ENCODE peak calls at places on chromosomes 13 and 19, in seven cellular contexts. I is B cell, V is RWPE1, R is Calu3, T is A549, X is suprapubic skin, D is epithelial cell of esophagus. U is an unnamed sample.

GRCh38 chr13:32222046-32222676 is 93.0 kb downstream of the ZAR1L start:
- DNase-seq in I (no peak), V (no peak), R (no peak), T (no peak), X (no peak), D (no peak), U (no peak)

GRCh38 chr13:90732049-90732448 is 615.4 kb upstream of the MIR17HG start:
- DNase-seq in I (no peak), V (no peak), R (no peak), T (peak), X (no peak), D (peak), U (no peak)

GRCh38 chr19:3483226-3483628 is at the start of gene SMIM44:
- DNase-seq in I (no peak), V (no peak), R (no peak), T (no peak), X (no peak), D (no peak), U (no peak)

GRCh38 chr19:2487780-2488330 is 11.9 kb downstream of the GADD45B start:
- DNase-seq in I (no peak), V (no peak), R (no peak), T (no peak), X (no peak), D (no peak), U (no peak)

GRCh38 chr19:531753-532571 is at the start of gene CDC34:
- DNase-seq in I (no peak), V (no peak), R (no peak), T (no peak), X (no peak), D (no peak), U (peak)

GRCh38 chr13:25688524-25688923 is 316.8 kb downstream of the ATP8A2 start:
- DNase-seq in I (no peak), V (no peak), R (no peak), T (no peak), X (no peak), D (no peak), U (no peak)

GRCh38 chr19:33446156-33446917 is 72.8 kb downstream of the CEBPG start:
- DNase-seq in I (no peak), V (no peak), R (no peak), T (no peak), X (peak), D (peak), U (no peak)

GRCh38 chr19:35170359-35171061 is 16.0 kb downstream of the FXYD5 start:
- DNase-seq in I (no peak), V (no peak), R (no peak), T (no peak), X (no peak), D (no peak), U (no peak)

GRCh38 chr13:28047784-28048388 is 52.5 kb downstream of the FLT3 start:
- DNase-seq in I (peak), V (peak), R (no peak), T (peak), X (no peak), D (peak), U (peak)

GRCh38 chr19:28606269-28607032 is 606.5 kb downstream of the UQCRFS1 start:
- DNase-seq in I (no peak), V (no peak), R (peak), T (peak), X (no peak), D (no peak), U (no peak)

GRCh38 chr19:51690359-51691121 is 2.6 kb upstream of the SPACA6 start:
- DNase-seq in I (no peak), V (no peak), R (peak), T (peak), X (no peak), D (peak), U (peak)

GRCh38 chr13:95723428-95723827 is 46.5 kb downstream of the DNAJC3 start:
- DNase-seq in I (no peak), V (no peak), R (no peak), T (no peak), X (no peak), D (no peak), U (no peak)

GRCh38 chr19:13036366-13036976 is 41.2 kb downstream of the NFIX start:
- DNase-seq in I (no peak), V (peak), R (peak), T (peak), X (no peak), D (peak), U (no peak)
- TF ChIP-seq CTCF in I (no peak), V (no peak), R (no peak), T (no peak), X (no peak), D (peak), U (no peak)

GRCh38 chr13:33312150-33312908 is 26.8 kb upstream of the STARD13 start:
- DNase-seq in I (no peak), V (peak), R (no peak), T (peak), X (no peak), D (peak), U (no peak)
- TF ChIP-seq CTCF in I (no peak), V (peak), R (no peak), T (peak), X (no peak), D (peak), U (no peak)

DNA sequence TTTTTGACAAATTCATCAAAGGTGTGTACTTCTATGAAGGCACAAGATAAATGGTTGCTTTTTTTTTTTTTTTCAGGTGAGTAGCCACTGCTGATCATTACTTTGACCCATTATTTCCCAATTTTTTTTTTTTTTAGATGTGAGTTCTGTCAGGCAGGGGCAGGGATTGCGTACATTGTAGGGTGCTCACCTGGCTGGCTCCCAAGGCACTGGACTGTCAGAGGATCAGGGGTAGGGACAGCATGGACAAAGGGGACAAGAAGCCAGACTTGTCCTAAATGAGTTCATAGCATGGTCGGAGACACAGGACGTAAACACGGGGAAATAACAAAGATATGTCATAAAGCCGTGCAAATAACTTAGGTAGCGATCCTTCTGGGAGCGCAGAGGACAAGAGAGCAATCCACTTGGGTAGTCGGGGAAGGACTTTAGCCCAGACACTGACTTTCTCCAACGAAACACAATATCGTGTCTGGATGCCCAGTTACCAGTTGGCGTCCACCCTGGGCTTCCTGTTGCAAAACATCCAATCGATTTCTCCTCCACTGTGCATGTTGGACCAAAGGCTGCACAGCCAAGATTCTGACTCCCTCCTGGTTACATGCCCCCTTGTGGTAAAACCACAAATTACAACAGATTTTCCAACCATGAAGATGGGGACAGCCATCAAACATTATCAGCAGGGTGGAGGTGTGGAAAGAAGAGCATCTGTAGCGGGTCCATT is 27.5 kb upstream of the KATNAL1 start:
- DNase-seq in I (no peak), V (no peak), R (peak), T (peak), X (no peak), D (peak), U (peak)
- TF ChIP-seq CTCF in I (peak), V (no peak), R (peak), T (peak), X (no peak), D (peak), U (peak)

DNA sequence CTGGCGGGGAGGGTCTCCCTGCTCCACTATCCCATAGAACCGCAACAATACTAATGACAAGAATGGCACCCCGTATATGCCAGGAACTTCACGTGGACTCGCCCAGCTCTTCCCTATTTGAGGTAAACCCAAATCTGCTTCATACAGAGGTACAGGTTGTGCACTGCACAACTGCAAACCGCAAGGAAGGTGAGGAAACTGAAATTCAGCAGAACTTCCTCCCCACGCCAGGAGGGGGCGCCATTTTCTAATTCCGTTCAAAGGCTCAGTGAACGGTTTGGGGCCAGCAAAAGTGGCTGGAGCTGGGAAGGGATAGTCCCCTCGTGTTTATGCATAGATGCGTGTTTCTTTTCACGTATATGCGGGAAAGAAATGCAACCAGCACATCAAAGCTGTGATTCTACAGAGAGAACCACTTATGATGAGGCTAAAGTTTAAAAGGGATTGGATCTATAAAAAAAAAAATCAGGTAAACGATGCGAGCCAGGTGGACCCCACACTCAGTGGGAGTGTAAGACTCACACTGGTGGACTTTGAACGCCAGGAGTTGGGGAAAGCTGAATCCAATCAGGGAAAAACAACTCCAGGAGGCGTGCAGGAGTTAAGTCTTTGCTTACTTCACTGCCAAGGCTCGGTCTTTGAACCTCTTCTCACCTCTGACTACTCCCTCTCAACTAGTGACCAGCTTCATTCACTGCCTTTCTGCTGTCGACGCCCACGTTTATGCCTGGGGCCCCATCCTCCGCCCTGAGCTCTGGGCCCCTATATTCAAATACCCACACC is 20.3 kb downstream of the C19orf81 start:
- DNase-seq in I (no peak), V (peak), R (peak), T (peak), X (no peak), D (no peak), U (peak)
- TF ChIP-seq CTCF in I (peak), V (peak), R (peak), T (peak), X (peak), D (peak), U (peak)

DNA sequence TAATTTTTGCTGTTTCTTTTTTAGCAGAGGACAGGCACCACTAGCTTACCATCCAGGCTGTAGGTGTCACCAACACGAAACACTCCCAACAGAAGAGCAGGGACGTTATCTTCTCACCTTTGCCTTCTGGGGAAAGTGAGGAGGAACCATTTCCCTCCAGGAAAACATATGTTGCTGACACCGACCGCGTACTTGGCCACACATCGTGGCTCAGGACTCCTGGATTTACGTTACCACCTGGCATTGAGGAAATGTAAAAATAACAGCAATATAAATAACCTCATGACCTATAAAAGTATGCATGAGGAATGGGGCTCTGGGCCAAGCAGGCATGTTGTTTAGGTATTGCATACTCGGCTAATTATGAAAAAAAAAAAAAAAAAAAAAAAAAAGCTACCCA is 525.1 kb downstream of the MYO16 start:
- DNase-seq in I (no peak), V (no peak), R (no peak), T (peak), X (no peak), D (peak), U (no peak)
- TF ChIP-seq CTCF in I (no peak), V (no peak), R (no peak), T (no peak), X (no peak), D (no peak), U (no peak)

GRCh38 chr19:54949412-54949811 is 2.1 kb upstream of the NLRP7 start:
- DNase-seq in I (no peak), V (no peak), R (no peak), T (no peak), X (no peak), D (no peak), U (no peak)
- TF ChIP-seq CTCF in I (no peak), V (no peak), R (no peak), T (no peak), X (no peak), D (no peak), U (no peak)

DNA sequence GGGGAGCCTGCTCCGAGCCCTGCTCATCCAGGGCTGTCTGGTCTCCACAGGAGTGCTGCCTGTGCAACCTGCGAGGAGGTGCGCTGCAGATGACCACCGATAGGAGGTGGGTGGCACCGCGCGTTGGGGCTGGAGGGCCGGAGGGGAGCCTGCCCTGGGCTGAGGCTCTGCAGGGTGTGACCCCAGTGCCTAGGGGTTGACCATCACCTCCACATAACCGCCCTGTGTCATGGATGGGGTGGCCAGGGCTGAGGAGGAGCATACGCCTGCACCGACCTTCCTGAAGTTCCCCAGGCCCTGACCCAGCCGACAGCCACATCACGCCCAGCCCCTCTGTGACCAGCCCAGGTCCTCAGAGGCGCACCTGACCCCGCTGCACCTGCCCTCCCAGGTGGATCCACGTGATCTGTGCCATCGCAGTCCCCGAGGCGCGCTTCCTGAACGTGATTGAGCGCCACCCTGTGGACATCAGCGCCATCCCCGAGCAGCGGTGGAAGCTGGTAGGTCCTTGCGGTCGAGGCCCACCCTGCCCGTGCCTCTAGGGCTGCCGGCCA is 168.7 kb downstream of the KDM4B start:
- DNase-seq in I (no peak), V (no peak), R (no peak), T (no peak), X (no peak), D (no peak), U (no peak)
- TF ChIP-seq CTCF in I (peak), V (peak), R (no peak), T (no peak), X (no peak), D (peak), U (peak)